ENCODE peak calls at places on chromosome 3, in ten cellular contexts. A is cardiac muscle cell; Y is GM23338; K is fibroblast of lung; O is Panc1; M is neuronal stem cell; R is ovary; F is sigmoid colon; X is trophoblast cell; G is CD4-positive, CD25-positive, alpha-beta regulatory T cell. C is an unnamed sample. For H3K4me1, the result is how much of the 10 kb centered on the place peaks cover.

GRCh38 chr3:107561980-107562379 is 39.2 kb downstream of the BBX start:
- DNase-seq in X (no peak), M (no peak), K (no peak), Y (no peak), F (no peak), G (no peak), O (no peak), R (no peak), A (no peak), C (no peak)

GRCh38 chr3:113039546-113039945 is 48.8 kb downstream of the GTPBP8 start:
- DNase-seq in O (no peak), G (no peak), R (no peak), K (no peak), X (peak), A (no peak), Y (no peak), F (no peak), M (no peak), C (no peak)

GRCh38 chr3:134348524-134348923 is 25.7 kb downstream of the AMOTL2 start:
- DNase-seq in Y (no peak), F (peak), R (no peak), O (no peak), X (peak), M (no peak), G (no peak), A (no peak), K (peak), C (no peak)

GRCh38 chr3:72153477-72154314 is 368.7 kb upstream of the PROK2 start:
- DNase-seq in A (no peak), K (no peak), O (no peak), M (no peak), F (no peak), X (no peak), Y (no peak), R (no peak), G (no peak), C (no peak)

GRCh38 chr3:177410734-177411133 is 213.5 kb upstream of the TBL1XR1 start:
- DNase-seq in G (peak), R (no peak), K (no peak), Y (no peak), O (no peak), A (no peak), M (no peak), F (no peak), X (no peak), C (no peak)

GRCh38 chr3:42988566-42988965 is 9.5 kb downstream of the GASK1A start:
- DNase-seq in F (no peak), X (no peak), R (no peak), G (no peak), M (no peak), Y (no peak), A (no peak), K (no peak), O (no peak), C (no peak)

GRCh38 chr3:100602506-100603444 is 6.6 kb upstream of the ADGRG7 start:
- DNase-seq in G (no peak), F (no peak), M (no peak), O (no peak), K (peak), A (no peak), X (no peak), Y (no peak), R (no peak), C (no peak)

GRCh38 chr3:129276385-129276784 is 2.3 kb upstream of the HMCES start:
- DNase-seq in F (no peak), Y (no peak), A (no peak), M (no peak), K (no peak), R (no peak), G (no peak), O (no peak), X (no peak), C (no peak)

GRCh38 chr3:15051531-15051930 is 13.6 kb downstream of the MRPS25 start:
- DNase-seq in G (peak), R (no peak), Y (peak), O (peak), K (peak), F (no peak), A (peak), X (peak), M (no peak), C (no peak)

GRCh38 chr3:66354561-66354960 is 133.8 kb downstream of the SLC25A26 start:
- DNase-seq in M (no peak), O (no peak), A (no peak), G (no peak), X (no peak), K (no peak), R (no peak), F (no peak), Y (no peak), C (no peak)

GRCh38 chr3:32326791-32327190 is 64.9 kb upstream of the CMTM7 start:
- DNase-seq in A (no peak), R (no peak), Y (no peak), X (no peak), F (no peak), M (no peak), K (no peak), O (no peak), G (no peak), C (no peak)

GRCh38 chr3:32569540-32570425 is 875 bp downstream of the DYNC1LI1 start:
- DNase-seq in A (peak), F (peak), M (peak), O (no peak), X (peak), K (peak), Y (peak), G (peak), R (peak), C (peak)

GRCh38 chr3:6097021-6097420 is 763.9 kb upstream of the GRM7 start:
- DNase-seq in R (no peak), K (peak), G (no peak), O (no peak), F (no peak), Y (no peak), A (no peak), X (no peak), M (no peak), C (no peak)

GRCh38 chr3:98817546-98817945 is 54.4 kb downstream of the ST3GAL6 start:
- DNase-seq in X (peak), F (no peak), R (no peak), O (peak), Y (peak), M (peak), A (peak), K (peak), G (peak), C (no peak)

GRCh38 chr3:19394946-19395345 is 246.6 kb downstream of the KCNH8 start:
- DNase-seq in A (no peak), R (no peak), X (peak), F (no peak), K (no peak), G (no peak), O (no peak), M (no peak), Y (no peak), C (no peak)

GRCh38 chr3:111572061-111572460 is 23.1 kb downstream of the ZBED2 start:
- DNase-seq in X (no peak), F (no peak), K (no peak), Y (no peak), R (no peak), O (no peak), M (no peak), A (no peak), G (no peak), C (peak)

GRCh38 chr3:126067959-126068358 is 16.0 kb downstream of the SLC41A3 start:
- DNase-seq in R (no peak), F (no peak), O (no peak), M (no peak), K (no peak), G (no peak), Y (no peak), A (no peak), X (no peak), C (no peak)

GRCh38 chr3:151085227-151085888 is at the start of gene MED12L:
- DNase-seq in Y (peak), F (peak), A (peak), G (no peak), K (peak), M (peak), R (peak), X (peak), O (no peak), C (peak)

GRCh38 chr3:66107855-66108254 is 69.1 kb upstream of the MAGI1 start:
- DNase-seq in A (no peak), G (no peak), M (no peak), K (peak), R (no peak), O (no peak), Y (no peak), X (no peak), F (no peak), C (no peak)

GRCh38 chr3:133965033-133965570 is 64.6 kb downstream of the SLCO2A1 start:
- DNase-seq in Y (no peak), F (peak), R (no peak), A (no peak), G (no peak), O (no peak), K (peak), M (no peak), X (no peak), C (no peak)

GRCh38 chr3:181971424-181971823 is 259.7 kb downstream of the SOX2 start:
- DNase-seq in Y (no peak), O (no peak), R (no peak), A (no peak), X (peak), K (no peak), G (no peak), F (no peak), M (no peak), C (no peak)

GRCh38 chr3:42736081-42736480 is 33.5 kb upstream of the HHATL start:
- DNase-seq in O (no peak), X (no peak), G (no peak), Y (no peak), M (no peak), F (no peak), K (no peak), A (no peak), R (no peak), C (no peak)

DNA sequence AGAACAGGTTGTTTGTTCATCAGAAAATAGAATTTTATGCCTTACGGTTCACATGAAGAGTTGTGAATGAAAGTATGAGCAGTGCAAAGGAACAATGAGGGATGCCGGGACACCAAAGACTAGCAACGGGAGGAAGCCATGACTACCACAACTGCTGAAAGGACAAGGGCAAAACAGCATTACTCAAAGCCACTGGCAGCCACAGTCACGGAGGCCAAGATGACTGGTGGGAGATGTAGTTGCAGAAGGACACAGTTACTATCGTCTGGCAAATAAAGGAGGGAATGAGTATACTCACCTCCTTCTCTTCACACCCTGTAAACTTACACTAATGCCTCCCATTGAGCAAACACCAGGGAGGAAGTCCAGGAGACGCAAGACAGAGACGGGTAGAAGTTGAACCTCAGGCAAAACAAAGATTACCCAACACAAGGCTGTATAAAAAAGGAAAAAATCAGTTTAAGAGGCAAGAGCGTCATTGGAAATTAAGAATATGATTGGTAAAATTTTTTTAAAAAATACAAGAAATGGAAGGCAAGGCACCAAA is 675.5 kb downstream of the FHIT start:
- DNase-seq in M (no peak), A (no peak), R (no peak), X (no peak), G (no peak), K (no peak), Y (no peak), F (no peak), O (no peak), C (no peak)
- H3K4me3 ChIP-seq in M (no peak), A (no peak), R (no peak), X (no peak), G (no peak), K (no peak), Y (no peak), F (no peak), O (no peak), C (no peak)

GRCh38 chr3:11603628-11604027 is 40.1 kb downstream of the VGLL4 start:
- DNase-seq in F (peak), M (no peak), R (no peak), A (no peak), X (peak), O (no peak), Y (no peak), G (no peak), K (peak), C (no peak)
- H3K4me1 ChIP-seq in F (under half), M (under half), R (under half), A (half or more), X (under half), O (half or more), Y (half or more), G (under half), K (under half), C (under half)

GRCh38 chr3:197023241-197023997 is 6.2 kb downstream of the MELTF start:
- DNase-seq in Y (no peak), R (no peak), X (no peak), F (no peak), K (no peak), G (no peak), M (no peak), O (no peak), A (no peak), C (no peak)

GRCh38 chr3:197021231-197021630 is 8.4 kb downstream of the MELTF start:
- DNase-seq in M (no peak), A (no peak), R (no peak), F (peak), O (no peak), Y (peak), G (no peak), X (no peak), K (no peak), C (no peak)

GRCh38 chr3:197021729-197022404 is 7.8 kb downstream of the MELTF start:
- DNase-seq in F (peak), K (no peak), Y (no peak), M (no peak), G (no peak), A (no peak), R (no peak), O (no peak), X (no peak), C (no peak)

GRCh38 chr3:197023998-197024651 is 5.5 kb downstream of the MELTF start:
- DNase-seq in X (no peak), Y (no peak), O (no peak), G (no peak), M (no peak), A (no peak), R (no peak), F (no peak), K (no peak), C (no peak)

DNA sequence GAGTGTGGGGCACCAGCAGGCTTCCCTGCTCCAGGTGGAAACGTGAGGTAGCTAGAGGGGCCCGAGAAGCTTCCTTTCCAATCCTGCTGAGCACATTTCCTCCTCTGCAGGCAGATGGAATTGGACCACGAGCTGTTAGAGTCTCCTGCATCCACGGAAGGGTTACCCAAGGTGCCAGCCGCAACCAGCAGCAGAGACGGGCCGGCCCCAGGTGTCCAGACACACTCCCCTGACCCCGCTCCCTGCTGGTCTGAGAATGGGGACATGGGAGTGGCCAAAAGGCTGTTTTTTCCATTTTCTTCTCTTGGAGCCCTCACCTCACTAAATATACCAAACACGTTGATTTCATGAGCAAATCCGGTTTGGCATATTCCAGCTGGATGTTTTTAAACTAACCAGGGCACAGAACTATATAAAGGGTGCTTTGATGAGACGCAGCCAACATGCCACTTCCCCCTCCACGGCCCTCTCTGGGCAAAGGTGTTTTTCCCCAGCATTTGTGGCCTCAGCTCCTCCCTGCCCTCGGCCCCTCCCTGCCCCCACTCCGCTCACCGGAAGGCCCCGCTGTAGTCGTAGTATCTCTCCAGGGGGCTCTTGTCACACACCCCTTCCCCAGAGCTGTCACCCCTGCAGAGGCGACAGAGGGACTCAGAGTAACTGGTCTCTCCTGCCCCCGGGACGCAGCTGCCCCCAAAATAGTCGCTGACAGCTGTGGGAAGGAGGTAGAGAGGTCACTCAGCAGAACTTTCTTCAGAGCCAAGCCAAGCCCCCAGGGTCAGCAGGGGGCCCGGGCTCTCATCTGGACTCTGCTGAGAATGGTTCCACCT is 7.0 kb downstream of the MELTF start:
- DNase-seq in G (no peak), Y (no peak), A (peak), M (no peak), K (no peak), O (no peak), X (no peak), F (peak), R (no peak), C (no peak)
- H3K4me3 ChIP-seq in G (no peak), Y (no peak), A (no peak), M (no peak), K (no peak), O (no peak), X (no peak), F (no peak), R (no peak), C (no peak)

GRCh38 chr3:4515896-4516295 is 22.7 kb downstream of the ITPR1 start:
- DNase-seq in K (no peak), Y (no peak), F (no peak), A (no peak), G (no peak), R (no peak), X (no peak), O (no peak), M (no peak), C (no peak)

GRCh38 chr3:4520013-4520881 is 27.1 kb downstream of the ITPR1 start:
- DNase-seq in M (no peak), F (no peak), Y (no peak), R (no peak), X (no peak), A (no peak), K (no peak), G (no peak), O (no peak), C (no peak)

GRCh38 chr3:4517095-4517494 is 23.9 kb downstream of the ITPR1 start:
- DNase-seq in X (no peak), F (no peak), G (no peak), K (no peak), Y (no peak), R (no peak), A (no peak), O (no peak), M (no peak), C (no peak)

GRCh38 chr3:4514321-4514720 is 21.2 kb downstream of the ITPR1 start:
- DNase-seq in F (no peak), O (no peak), G (no peak), R (no peak), M (no peak), A (no peak), K (no peak), X (no peak), Y (peak), C (no peak)

GRCh38 chr3:4517643-4518042 is 24.5 kb downstream of the ITPR1 start:
- DNase-seq in M (no peak), K (no peak), R (no peak), X (no peak), A (no peak), O (no peak), F (no peak), G (no peak), Y (no peak), C (no peak)
- H3K4me1 ChIP-seq in M (under half), K (under half), R (under half), X (under half), A (under half), O (under half), F (under half), G (under half), Y (under half), C (under half)

DNA sequence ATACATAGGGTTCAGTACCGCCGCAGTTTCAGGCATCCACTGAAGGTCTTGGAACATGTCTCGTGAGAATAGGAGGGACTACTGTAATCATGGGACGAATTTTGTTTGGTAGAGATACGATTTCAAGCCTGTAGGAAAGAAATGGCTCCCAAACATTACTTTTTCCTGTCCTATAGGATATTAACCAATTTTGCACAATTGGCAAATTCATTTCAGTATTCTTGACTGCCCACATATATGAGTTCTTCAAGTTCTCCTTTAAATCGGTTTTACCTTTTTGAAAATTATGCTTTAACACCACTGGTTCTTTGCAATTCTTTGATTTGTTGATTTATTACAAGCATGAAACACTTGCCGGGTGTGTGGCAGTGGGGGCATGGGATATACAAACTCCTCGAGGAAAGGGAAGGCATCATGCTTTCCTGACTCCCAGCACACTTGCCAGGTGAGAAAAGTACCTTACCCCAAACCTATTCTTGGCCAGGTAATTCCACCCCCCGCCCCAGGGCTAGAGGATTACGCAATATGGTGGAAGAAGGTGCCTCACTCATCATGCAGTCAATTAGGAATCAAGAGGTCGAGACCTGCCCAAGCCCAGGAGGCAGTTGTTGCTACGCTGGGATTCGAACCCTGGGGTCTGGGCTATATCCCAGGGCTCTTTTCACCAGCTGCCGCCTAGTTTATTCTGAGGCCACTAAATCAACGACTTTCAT is 584 bp upstream of the LARS2 start:
- DNase-seq in O (no peak), A (no peak), F (no peak), K (no peak), G (no peak), Y (peak), M (no peak), X (peak), R (no peak), C (no peak)
- H3K4me3 ChIP-seq in O (peak), A (peak), F (peak), K (peak), G (peak), Y (peak), M (peak), X (peak), R (peak), C (peak)

C was measured in effector memory CD4-positive, alpha-beta T cell.